ENCODE peak calls at places on chromosomes 5 and 9, in eight cellular contexts. J, O, V, Z, T, L, F and Y are unnamed samples. For H3K27me3, the result is how much of the 10 kb centered on the place peaks cover.

GRCh38 chr5:131570757-131571156 is 64.3 kb downstream of the RAPGEF6 start:
- DNase-seq in L (no peak), V (no peak), O (no peak), F (no peak), Z (no peak), J (no peak), T (no peak), Y (no peak)

GRCh38 chr5:74240783-74241750 is 399.5 kb downstream of the ENC1 start:
- DNase-seq in J (no peak), L (no peak), T (no peak), V (no peak), Z (no peak), F (no peak), O (no peak), Y (no peak)

GRCh38 chr9:127803507-127804352 is 1.0 kb downstream of the FPGS start:
- DNase-seq in T (no peak), L (no peak), Z (no peak), V (no peak), O (peak), F (peak), J (no peak), Y (peak)

GRCh38 chr9:75238311-75238976 is 150.1 kb downstream of the OSTF1 start:
- DNase-seq in O (peak), T (peak), V (peak), J (no peak), Z (no peak), L (peak), F (peak), Y (peak)

GRCh38 chr9:129517006-129517405 is 103.9 kb downstream of the C9orf50 start:
- DNase-seq in T (no peak), J (no peak), O (no peak), L (no peak), Z (no peak), V (no peak), F (no peak), Y (no peak)

GRCh38 chr5:143807401-143807800 is 4.6 kb upstream of the HMHB1 start:
- DNase-seq in O (no peak), Z (no peak), V (no peak), L (no peak), T (no peak), J (no peak), F (no peak), Y (no peak)

GRCh38 chr5:43207601-43208000 is 15.6 kb downstream of the NIM1K start:
- DNase-seq in Z (no peak), L (no peak), O (no peak), T (no peak), J (no peak), F (no peak), V (no peak), Y (no peak)

GRCh38 chr9:103798620-103799019 is 295.5 kb upstream of the SMC2 start:
- DNase-seq in O (no peak), J (no peak), Z (no peak), V (peak), F (no peak), L (no peak), T (peak), Y (no peak)

GRCh38 chr5:139686919-139687421 is 38.8 kb downstream of the CXXC5 start:
- DNase-seq in Z (no peak), J (no peak), O (no peak), F (peak), V (no peak), T (no peak), L (no peak), Y (no peak)

GRCh38 chr5:68528877-68529276 is 313.3 kb downstream of the PIK3R1 start:
- DNase-seq in T (no peak), L (no peak), Z (no peak), F (no peak), O (no peak), J (no peak), V (no peak), Y (no peak)

GRCh38 chr5:64637837-64638443 is 52.4 kb upstream of the SHISAL2B start:
- DNase-seq in T (no peak), J (no peak), L (no peak), F (no peak), V (no peak), O (no peak), Z (no peak), Y (no peak)

GRCh38 chr5:122170630-122171029 is 41.3 kb downstream of the ZNF474 start:
- DNase-seq in T (no peak), O (no peak), J (no peak), F (no peak), L (no peak), Z (no peak), V (no peak), Y (no peak)

GRCh38 chr9:14945351-14945750 is 35.1 kb upstream of the FREM1 start:
- DNase-seq in T (no peak), V (no peak), J (no peak), F (no peak), L (no peak), Z (no peak), O (no peak), Y (no peak)

GRCh38 chr5:75044406-75044805 is 8.0 kb downstream of the GCNT4 start:
- DNase-seq in L (no peak), T (no peak), F (no peak), V (peak), O (no peak), J (no peak), Z (no peak), Y (no peak)

GRCh38 chr9:9719373-9720112 is 893.3 kb downstream of the PTPRD start:
- DNase-seq in V (no peak), J (no peak), Z (no peak), T (no peak), O (no peak), F (no peak), L (no peak), Y (no peak)

GRCh38 chr5:125700380-125700856 is 722.8 kb upstream of the GRAMD2B start:
- DNase-seq in Z (no peak), J (no peak), F (no peak), T (peak), V (no peak), O (no peak), L (no peak), Y (peak)

GRCh38 chr5:102863764-102864560 is 108.9 kb downstream of the PAM start:
- DNase-seq in F (no peak), J (no peak), T (no peak), V (no peak), Z (no peak), O (no peak), L (no peak), Y (no peak)

GRCh38 chr5:15995206-15996052 is 184.2 kb downstream of the MARCHF11 start:
- DNase-seq in T (peak), J (no peak), O (no peak), Z (no peak), L (peak), F (peak), V (no peak), Y (no peak)

GRCh38 chr9:126624453-126624872 is 10.7 kb downstream of the LMX1B start:
- DNase-seq in T (no peak), J (no peak), Z (no peak), V (no peak), O (no peak), F (no peak), L (no peak), Y (no peak)

GRCh38 chr9:126623667-126624452 is 10.1 kb downstream of the LMX1B start:
- DNase-seq in V (no peak), Z (no peak), T (no peak), F (no peak), L (peak), J (no peak), O (no peak), Y (no peak)

GRCh38 chr9:126626117-126627022 is 12.6 kb downstream of the LMX1B start:
- DNase-seq in V (no peak), L (peak), T (no peak), J (no peak), Z (no peak), O (no peak), F (no peak), Y (no peak)

GRCh38 chr9:126624912-126625311 is 11.2 kb downstream of the LMX1B start:
- DNase-seq in L (no peak), V (no peak), J (no peak), Z (no peak), F (no peak), O (no peak), T (no peak), Y (no peak)

DNA sequence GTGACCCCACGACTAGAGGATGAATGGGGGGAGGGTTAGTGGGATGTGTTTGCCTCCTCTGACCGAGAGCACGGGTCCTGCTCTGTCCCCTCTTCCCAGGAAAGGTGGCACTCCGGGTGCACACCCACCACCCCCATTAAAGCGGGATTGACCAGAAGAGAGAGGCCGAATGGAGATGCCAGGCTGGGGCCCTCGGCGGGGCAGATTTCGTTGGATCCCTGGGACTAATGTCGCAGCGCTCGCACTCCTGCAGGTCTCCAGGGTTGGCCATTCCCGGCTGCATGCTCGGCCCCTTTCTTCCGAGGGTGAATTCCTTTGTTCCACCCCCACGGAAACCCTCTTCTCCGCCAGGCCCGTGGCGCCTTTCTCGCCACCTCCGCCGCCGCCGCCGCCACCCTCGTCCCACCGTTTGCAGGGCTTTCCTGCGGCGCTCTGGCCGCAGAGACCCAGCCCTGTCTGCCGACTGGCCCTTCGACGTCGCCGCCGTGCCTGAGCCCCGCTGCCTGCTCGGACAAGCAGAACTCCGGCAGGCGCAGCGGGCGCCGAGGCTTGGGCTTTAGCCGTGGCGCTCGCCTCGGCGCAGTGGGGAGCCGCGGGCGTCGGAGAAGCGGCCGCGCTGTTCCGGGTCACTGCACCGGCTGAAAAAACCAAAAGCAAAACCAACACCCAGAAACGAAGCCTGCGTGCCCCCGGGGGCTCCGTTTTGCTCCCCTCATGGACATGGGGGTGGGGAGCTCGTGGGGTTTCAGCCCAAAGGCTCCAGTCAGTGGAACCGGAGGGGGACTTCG is 11.8 kb downstream of the LMX1B start:
- DNase-seq in V (no peak), Z (no peak), T (no peak), L (peak), O (no peak), F (no peak), J (no peak), Y (no peak)
- H3K27me3 ChIP-seq in V (under half), Z (under half), T (under half), L (half or more), O (under half), F (half or more), J (under half), Y (half or more)

DNA sequence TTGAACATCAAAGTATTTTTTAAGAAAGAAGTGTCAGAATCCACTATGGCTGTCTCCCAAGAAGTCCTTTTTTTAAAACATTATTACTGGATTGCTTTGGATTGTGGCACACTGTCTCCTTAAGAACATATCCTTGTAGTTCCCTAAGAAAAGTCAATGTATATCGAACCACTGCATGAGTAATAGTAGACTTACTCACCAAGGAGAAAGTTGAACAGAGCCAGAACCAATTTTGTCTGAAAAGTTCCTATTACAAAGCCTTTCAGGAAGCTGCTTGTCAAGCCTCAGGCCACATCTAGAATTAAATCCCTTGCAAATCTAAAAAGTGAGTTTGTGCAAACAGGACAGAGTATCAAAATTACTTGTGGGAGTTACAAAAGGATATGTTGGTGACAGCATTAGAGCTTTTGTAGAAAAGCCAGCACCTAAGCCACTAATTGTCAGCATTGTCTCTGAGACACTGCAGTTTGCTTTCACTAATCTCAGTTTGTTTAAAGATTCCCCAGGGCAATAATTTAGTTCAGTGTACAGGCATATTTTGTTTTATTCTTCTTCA is 195.4 kb downstream of the MPDZ start:
- DNase-seq in O (no peak), F (no peak), Z (no peak), J (no peak), L (no peak), V (no peak), T (no peak), Y (no peak)
- TF ChIP-seq EP300 in O (no peak), F (no peak), Z (no peak), J (no peak), L (no peak), V (no peak), T (no peak), Y (no peak)

GRCh38 chr9:36550135-36550534 is 22.6 kb upstream of the MELK start:
- DNase-seq in F (no peak), O (no peak), L (no peak), J (no peak), T (no peak), Z (no peak), V (no peak), Y (no peak)

GRCh38 chr9:36548454-36548853 is 24.2 kb upstream of the MELK start:
- DNase-seq in V (no peak), F (no peak), Z (no peak), O (no peak), T (no peak), L (no peak), J (no peak), Y (no peak)

GRCh38 chr9:36551868-36552267 is 20.8 kb upstream of the MELK start:
- DNase-seq in L (no peak), V (peak), T (no peak), Z (no peak), O (no peak), J (no peak), F (no peak), Y (no peak)

GRCh38 chr9:36551129-36551528 is 21.6 kb upstream of the MELK start:
- DNase-seq in J (no peak), O (no peak), L (no peak), Z (no peak), F (no peak), T (no peak), V (no peak), Y (no peak)
- H3K27me3 ChIP-seq in J (under half), O (under half), L (under half), Z (under half), F (under half), T (under half), V (under half), Y (under half)

GRCh38 chr9:121640486-121641227 is 10.8 kb upstream of the DAB2IP start:
- DNase-seq in J (no peak), L (no peak), Z (no peak), O (no peak), V (no peak), F (no peak), T (no peak), Y (no peak)

GRCh38 chr9:121639619-121640018 is 11.8 kb upstream of the DAB2IP start:
- DNase-seq in V (no peak), J (no peak), O (no peak), L (no peak), T (no peak), F (no peak), Z (no peak), Y (no peak)

GRCh38 chr9:121640076-121640475 is 11.4 kb upstream of the DAB2IP start:
- DNase-seq in O (peak), Z (no peak), T (peak), V (no peak), F (peak), L (peak), J (peak), Y (peak)

GRCh38 chr9:121642758-121643157 is 8.7 kb upstream of the DAB2IP start:
- DNase-seq in O (no peak), F (no peak), Z (no peak), J (no peak), V (no peak), L (no peak), T (no peak), Y (no peak)

GRCh38 chr9:121641228-121641611 is 10.2 kb upstream of the DAB2IP start:
- DNase-seq in T (no peak), J (no peak), F (no peak), L (no peak), Z (no peak), V (no peak), O (no peak), Y (no peak)
- TF ChIP-seq EP300 in T (no peak), J (no peak), F (no peak), L (no peak), Z (no peak), V (no peak), O (no peak), Y (no peak)

GRCh38 chr5:176171171-176171760 is 67.0 kb upstream of the SIMC1 start:
- DNase-seq in Z (no peak), O (no peak), F (no peak), J (no peak), L (no peak), V (no peak), T (no peak), Y (no peak)

GRCh38 chr5:176172246-176172645 is 66.0 kb upstream of the SIMC1 start:
- DNase-seq in O (no peak), Z (no peak), L (no peak), F (no peak), J (no peak), T (no peak), V (no peak), Y (no peak)

GRCh38 chr5:176169393-176170063 is 68.7 kb upstream of the SIMC1 start:
- DNase-seq in Z (no peak), J (no peak), T (no peak), V (no peak), O (no peak), L (no peak), F (no peak), Y (no peak)

GRCh38 chr5:176167800-176168199 is 70.4 kb upstream of the SIMC1 start:
- DNase-seq in F (no peak), T (no peak), O (no peak), L (no peak), V (no peak), Z (no peak), J (no peak), Y (no peak)

DNA sequence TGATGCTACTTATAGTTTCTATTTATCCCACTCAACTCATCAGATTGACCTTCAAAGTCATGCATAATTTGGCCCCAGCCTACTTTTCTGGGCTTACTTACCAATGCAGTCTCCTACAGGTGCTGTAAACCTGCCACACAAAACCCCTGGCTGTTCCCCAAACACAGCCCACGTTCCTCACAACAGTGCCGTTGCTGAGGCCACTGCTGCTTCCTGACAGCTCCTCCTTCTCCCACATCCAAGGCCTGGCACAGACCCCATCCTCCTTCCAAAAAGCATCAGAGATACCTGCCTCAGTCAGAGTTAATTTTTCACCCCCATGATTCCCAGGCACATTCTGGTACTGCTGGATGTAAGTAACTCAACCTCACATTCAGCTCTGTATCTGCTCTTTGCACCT is 68.1 kb upstream of the SIMC1 start:
- DNase-seq in O (no peak), Z (no peak), L (no peak), J (no peak), V (no peak), F (no peak), T (no peak), Y (no peak)
- H3K27me3 ChIP-seq in O (under half), Z (under half), L (under half), J (under half), V (under half), F (under half), T (under half), Y (under half)

GRCh38 chr9:137807721-137808703 is 69.6 kb upstream of the CACNA1B start:
- DNase-seq in J (no peak), O (no peak), L (no peak), T (no peak), V (no peak), Z (no peak), F (no peak), Y (no peak)
- TF ChIP-seq EP300 in J (no peak), O (no peak), L (no peak), T (no peak), V (no peak), Z (no peak), F (no peak), Y (no peak)

GRCh38 chr9:21385131-21385665 is at the start of gene IFNA2:
- DNase-seq in T (no peak), Z (no peak), V (peak), O (no peak), J (no peak), F (no peak), L (no peak), Y (no peak)
- H3K27me3 ChIP-seq in T (under half), Z (under half), V (under half), O (under half), J (under half), F (under half), L (under half), Y (half or more)

DNA sequence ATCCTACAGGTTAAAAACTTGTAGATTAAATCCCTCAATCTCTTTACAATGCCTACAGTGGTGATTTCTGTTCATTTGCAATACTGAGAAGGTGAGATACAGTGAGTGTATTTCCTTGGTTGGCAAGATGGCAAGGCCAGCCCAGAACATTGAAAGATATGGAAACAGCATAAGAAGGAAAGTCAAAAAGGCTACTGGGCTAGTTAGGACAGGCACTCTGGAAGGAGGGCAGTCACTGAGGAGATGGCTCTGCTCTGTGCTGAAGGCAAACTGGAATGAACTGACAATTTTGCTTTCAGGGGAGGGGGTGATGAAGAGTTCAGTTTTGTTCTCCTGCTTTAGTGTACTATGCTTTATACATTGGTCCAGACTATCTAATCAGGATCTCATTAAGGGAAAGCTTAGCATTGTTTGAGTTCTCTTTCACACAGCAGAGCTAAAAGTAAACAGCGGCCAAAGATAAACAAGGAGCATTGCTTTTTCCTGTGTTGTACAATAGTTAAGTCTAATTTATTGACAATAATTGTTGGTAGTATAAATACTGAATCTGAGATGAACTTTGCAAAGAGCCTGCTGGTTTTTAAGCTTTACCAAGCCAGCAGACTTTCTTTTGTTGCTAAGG is 355.7 kb downstream of the ARRDC3 start:
- DNase-seq in O (no peak), L (no peak), V (no peak), F (no peak), J (no peak), T (peak), Z (no peak), Y (no peak)
- TF ChIP-seq EP300 in O (no peak), L (no peak), V (no peak), F (no peak), J (no peak), T (no peak), Z (no peak), Y (no peak)

GRCh38 chr5:55227738-55228430 is 769 bp upstream of the MCIDAS start:
- DNase-seq in J (no peak), V (no peak), O (no peak), T (no peak), L (no peak), Z (no peak), F (no peak), Y (no peak)
- H3K27me3 ChIP-seq in J (under half), V (under half), O (under half), T (under half), L (half or more), Z (under half), F (half or more), Y (half or more)

GRCh38 chr9:116990592-116990991 is 303.5 kb downstream of the TRIM32 start:
- DNase-seq in V (no peak), T (no peak), J (no peak), O (no peak), L (no peak), Z (no peak), F (no peak), Y (no peak)
- TF ChIP-seq EP300 in V (no peak), T (no peak), J (no peak), O (no peak), L (no peak), Z (no peak), F (no peak), Y (no peak)